ENCODE peak calls at places on chromosomes 13 and 19, in nine cellular contexts. H is testis, Y is breast epithelium, T is endothelial cell of umbilical vein, E is H1, O is ovary, X is tibial nerve, B is IMR-90, K is NB4. Q is an unnamed sample.

GRCh38 chr13:53921473-53921872 is 892.9 kb downstream of the OLFM4 start:
- DNase-seq in H (no peak), O (no peak), E (no peak), Y (no peak), T (no peak), X (no peak), K (no peak), B (no peak), Q (no peak)

GRCh38 chr19:14081797-14082674 is 3.5 kb downstream of the C19orf67 start:
- DNase-seq in H (peak), O (no peak), Y (peak), K (no peak), X (no peak), B (peak), E (no peak), T (no peak), Q (no peak)

GRCh38 chr19:11096210-11096841 is 7.1 kb downstream of the LDLR start:
- DNase-seq in H (peak), T (peak), B (peak), K (peak), Y (no peak), E (no peak), X (no peak), O (no peak), Q (no peak)

GRCh38 chr19:14563590-14563926 is 8.3 kb downstream of the NDUFB7 start:
- DNase-seq in K (no peak), Y (no peak), X (no peak), T (no peak), B (no peak), E (no peak), O (no peak), H (no peak), Q (no peak)

GRCh38 chr19:57825501-57825900 is 4.6 kb upstream of the ZNF587B start:
- DNase-seq in E (no peak), Y (no peak), T (no peak), K (no peak), X (no peak), H (no peak), O (no peak), B (no peak), Q (no peak)

GRCh38 chr19:12782174-12782423 is 6.7 kb upstream of the HOOK2 start:
- DNase-seq in E (no peak), T (peak), Y (no peak), K (no peak), B (no peak), H (no peak), X (no peak), O (no peak), Q (peak)

GRCh38 chr19:18414504-18415176 is 4.6 kb upstream of the SSBP4 start:
- DNase-seq in X (no peak), H (no peak), O (peak), K (peak), Y (no peak), E (no peak), B (no peak), T (no peak), Q (peak)

GRCh38 chr13:25874907-25875306 is 176.9 kb downstream of the SHISA2 start:
- DNase-seq in T (no peak), X (no peak), O (no peak), E (no peak), Y (no peak), H (no peak), B (no peak), K (peak), Q (no peak)

GRCh38 chr13:76886292-76887061 is at the start of gene KCTD12:
- DNase-seq in X (peak), K (peak), T (peak), B (peak), Y (peak), H (peak), E (peak), O (peak), Q (peak)

GRCh38 chr13:99919132-99919531 is 52.4 kb downstream of the ZIC5 start:
- DNase-seq in B (no peak), T (no peak), X (no peak), K (no peak), Y (no peak), O (no peak), E (no peak), H (no peak), Q (no peak)

GRCh38 chr19:1153891-1154730 is 20.0 kb downstream of the SBNO2 start:
- DNase-seq in H (no peak), E (no peak), O (no peak), B (no peak), X (no peak), T (no peak), Y (no peak), K (no peak), Q (no peak)

GRCh38 chr19:46537136-46538097 is 41.8 kb upstream of the PNMA8B start:
- DNase-seq in K (peak), H (peak), E (no peak), T (peak), Y (no peak), X (peak), O (no peak), B (peak), Q (no peak)

GRCh38 chr19:39411832-39412099 is 703 bp upstream of the PLEKHG2 start:
- DNase-seq in E (no peak), Y (peak), O (peak), B (peak), H (peak), T (peak), X (peak), K (peak), Q (peak)

GRCh38 chr19:49587227-49587626 is 3.8 kb upstream of the PRR12 start:
- DNase-seq in T (no peak), B (no peak), X (no peak), K (no peak), E (no peak), Y (no peak), O (no peak), H (no peak), Q (no peak)

GRCh38 chr13:74651121-74651520 is 516.9 kb upstream of the KLF12 start:
- DNase-seq in Y (no peak), E (no peak), K (no peak), X (no peak), H (no peak), O (no peak), B (no peak), T (no peak), Q (no peak)

GRCh38 chr19:39342647-39343305 is 555 bp downstream of the SAMD4B start:
- DNase-seq in B (no peak), H (no peak), K (no peak), E (no peak), Y (peak), T (no peak), O (peak), X (no peak), Q (no peak)

GRCh38 chr13:60759499-60759898 is 362.5 kb downstream of the TDRD3 start:
- DNase-seq in H (no peak), Y (no peak), B (no peak), O (no peak), E (no peak), K (no peak), X (no peak), T (peak), Q (no peak)

GRCh38 chr13:98184796-98185195 is 7.7 kb upstream of the RNF113B start:
- DNase-seq in T (no peak), X (no peak), B (peak), K (no peak), E (no peak), Y (no peak), O (no peak), H (no peak), Q (no peak)

GRCh38 chr19:28701491-28701890 is 511.5 kb downstream of the UQCRFS1 start:
- DNase-seq in T (no peak), E (no peak), K (no peak), O (no peak), B (no peak), X (no peak), Y (no peak), H (no peak), Q (no peak)

GRCh38 chr13:45393941-45394570 is 24.1 kb downstream of the SLC25A30 start:
- DNase-seq in E (no peak), H (peak), T (peak), B (peak), Y (peak), O (no peak), K (peak), X (no peak), Q (no peak)

GRCh38 chr19:2249880-2250764 is 999 bp downstream of the AMH start:
- DNase-seq in H (no peak), Y (no peak), B (no peak), E (no peak), X (no peak), K (no peak), T (no peak), O (no peak), Q (no peak)

GRCh38 chr13:112771877-112772538 is 82.2 kb downstream of the ATP11A start:
- DNase-seq in X (no peak), H (peak), T (no peak), O (no peak), E (no peak), Y (no peak), K (no peak), B (no peak), Q (no peak)

GRCh38 chr19:56613639-56614038 is 18.5 kb downstream of the ZNF71 start:
- DNase-seq in X (no peak), O (no peak), B (no peak), E (no peak), T (no peak), Y (no peak), K (no peak), H (no peak), Q (no peak)

GRCh38 chr19:15282311-15282705 is 50.0 kb downstream of the BRD4 start:
- DNase-seq in X (no peak), H (no peak), T (no peak), Y (no peak), E (no peak), K (no peak), O (no peak), B (no peak), Q (no peak)

GRCh38 chr19:288911-289310 is 2.3 kb downstream of the PLPP2 start:
- DNase-seq in Y (no peak), T (no peak), H (peak), K (no peak), O (no peak), E (no peak), X (no peak), B (no peak), Q (no peak)

GRCh38 chr13:113875429-113875815 is 11.5 kb upstream of the GAS6 start:
- DNase-seq in T (no peak), K (no peak), Y (no peak), O (no peak), E (no peak), H (no peak), B (no peak), X (no peak), Q (no peak)

GRCh38 chr13:21342699-21343442 is 116.2 kb downstream of the ZDHHC20 start:
- DNase-seq in T (no peak), H (no peak), B (no peak), E (no peak), Y (no peak), X (no peak), O (no peak), K (no peak), Q (peak)

GRCh38 chr13:40200273-40200978 is 466.0 kb downstream of the FOXO1 start:
- DNase-seq in Y (no peak), B (no peak), E (no peak), O (no peak), H (no peak), K (no peak), X (no peak), T (no peak), Q (no peak)

GRCh38 chr19:45975296-45975695 is 1.6 kb upstream of the NOVA2 start:
- DNase-seq in O (no peak), E (no peak), H (no peak), T (no peak), X (no peak), Y (no peak), K (no peak), B (no peak), Q (no peak)

GRCh38 chr19:48842744-48843162 is 6.5 kb upstream of the HSD17B14 start:
- DNase-seq in T (peak), B (peak), O (peak), H (peak), E (no peak), K (peak), X (no peak), Y (no peak), Q (no peak)

GRCh38 chr13:98111168-98112098 is 31.5 kb upstream of the FARP1 start:
- DNase-seq in E (no peak), Y (no peak), O (no peak), X (no peak), B (no peak), K (no peak), H (no peak), T (no peak), Q (peak)

GRCh38 chr13:44197791-44198770 is 175.5 kb upstream of the SERP2 start:
- DNase-seq in T (no peak), H (no peak), Y (no peak), E (no peak), O (no peak), K (no peak), B (peak), X (no peak), Q (no peak)

GRCh38 chr19:45503909-45504308 is 3.4 kb upstream of the VASP start:
- DNase-seq in K (peak), E (no peak), O (no peak), T (no peak), B (no peak), Y (no peak), X (no peak), H (no peak), Q (no peak)

GRCh38 chr13:22926176-22927007 is 254.4 kb upstream of the SGCG start:
- DNase-seq in Y (peak), E (peak), T (no peak), B (no peak), X (peak), K (no peak), O (peak), H (peak), Q (peak)

GRCh38 chr19:7705387-7706187 is 3.7 kb upstream of the FCER2 start:
- DNase-seq in B (no peak), O (no peak), H (peak), E (no peak), Y (peak), T (no peak), X (peak), K (peak), Q (peak)

GRCh38 chr13:106589716-106590115 is 21.8 kb upstream of the ARGLU1 start:
- DNase-seq in Y (no peak), K (no peak), X (no peak), E (no peak), T (peak), H (no peak), B (peak), O (no peak), Q (no peak)
- TF ChIP-seq POLR2A in Y (no peak), K (no peak), X (no peak), E (no peak), T (no peak), H (no peak), B (no peak), O (no peak), Q (no peak)

GRCh38 chr13:31912641-31913401 is 118.8 kb upstream of the FRY start:
- DNase-seq in E (no peak), X (no peak), O (no peak), H (no peak), Y (no peak), T (no peak), K (no peak), B (no peak), Q (no peak)

GRCh38 chr13:31913459-31913858 is 118.1 kb upstream of the FRY start:
- DNase-seq in E (no peak), H (no peak), K (peak), O (no peak), B (no peak), Y (no peak), T (no peak), X (no peak), Q (no peak)

GRCh38 chr13:31908696-31909386 is 122.7 kb upstream of the FRY start:
- DNase-seq in T (no peak), B (no peak), H (no peak), O (no peak), K (peak), E (no peak), X (no peak), Y (no peak), Q (peak)

GRCh38 chr13:31909889-31910551 is 121.6 kb upstream of the FRY start:
- DNase-seq in B (peak), Y (no peak), O (peak), X (no peak), H (peak), K (peak), E (no peak), T (peak), Q (no peak)

DNA sequence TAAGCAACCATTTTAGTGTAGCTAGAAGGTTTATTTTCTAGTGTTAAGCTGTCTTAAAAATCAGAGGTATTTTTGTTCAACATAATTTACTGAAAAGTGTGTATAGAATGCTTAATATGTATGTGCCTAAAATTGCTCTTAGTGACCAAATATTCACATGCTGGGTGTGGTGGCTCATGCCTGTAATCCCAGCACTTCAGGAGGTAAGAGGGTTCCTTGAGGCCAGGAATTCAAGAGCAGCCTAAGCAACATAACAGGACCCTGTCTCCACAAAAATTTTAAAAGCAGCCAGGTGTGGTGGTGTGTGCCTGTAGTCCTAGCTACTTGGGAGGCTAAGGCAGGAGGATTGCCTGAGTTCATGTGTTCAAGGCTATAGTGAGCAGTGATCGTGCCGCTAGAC is 120.9 kb upstream of the FRY start:
- DNase-seq in O (no peak), Y (no peak), X (no peak), K (no peak), H (no peak), B (no peak), T (no peak), E (no peak), Q (no peak)
- H3K4me3 ChIP-seq in O (no peak), Y (no peak), X (no peak), K (no peak), H (no peak), B (no peak), T (no peak), E (no peak), Q (no peak)

GRCh38 chr13:90089051-90089450 is 1258.4 kb upstream of the MIR17HG start:
- DNase-seq in O (no peak), B (no peak), Y (no peak), X (no peak), E (no peak), K (no peak), H (no peak), T (no peak), Q (no peak)

GRCh38 chr13:90091611-90092010 is 1255.9 kb upstream of the MIR17HG start:
- DNase-seq in T (no peak), Y (no peak), K (peak), E (no peak), H (no peak), X (no peak), O (no peak), B (no peak), Q (no peak)
- TF ChIP-seq POLR2A in T (no peak), Y (no peak), K (no peak), E (no peak), H (no peak), X (no peak), O (no peak), B (no peak), Q (no peak)

GRCh38 chr19:17293605-17294004 is 9.6 kb downstream of the ABHD8 start:
- DNase-seq in T (no peak), H (no peak), E (no peak), Y (no peak), K (no peak), O (no peak), B (no peak), X (no peak), Q (no peak)
- H3K4me3 ChIP-seq in T (no peak), H (no peak), E (peak), Y (no peak), K (no peak), O (no peak), B (no peak), X (no peak), Q (no peak)

DNA sequence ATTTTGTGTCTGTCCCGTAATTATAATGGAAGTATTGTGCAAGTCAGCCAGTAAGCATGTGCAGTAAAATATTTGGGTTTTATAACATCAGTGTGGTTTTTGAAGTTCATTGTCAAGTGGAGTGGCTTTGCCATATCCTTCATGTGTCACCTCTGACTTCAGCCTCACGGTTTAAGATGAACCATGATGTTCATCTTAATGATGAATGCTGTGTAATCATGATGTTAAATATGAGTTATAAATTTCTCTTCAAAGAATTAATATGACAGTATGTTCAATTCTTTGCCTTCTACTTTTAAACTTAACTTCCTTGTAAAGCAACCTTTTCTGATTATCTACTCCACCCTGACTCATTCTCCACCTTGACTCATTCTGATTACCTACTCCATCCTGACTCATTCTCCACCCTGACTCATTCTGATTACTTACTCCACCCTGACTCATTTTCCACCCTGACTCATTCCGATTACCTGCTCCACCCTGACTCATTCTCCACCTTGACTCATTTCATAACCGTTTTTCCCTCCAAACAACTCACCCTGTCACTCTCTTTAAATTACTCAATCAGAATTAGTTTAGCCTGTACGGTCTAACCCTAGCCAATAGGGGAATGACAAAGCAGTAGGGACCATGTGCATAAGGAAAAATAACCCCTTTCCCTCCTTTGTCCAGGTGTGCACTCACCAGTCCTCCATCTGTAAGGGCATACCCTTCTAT is 50.3 kb upstream of the ANKRD10 start:
- DNase-seq in Y (no peak), T (peak), K (peak), H (no peak), O (no peak), X (no peak), E (no peak), B (peak), Q (no peak)
- TF ChIP-seq POLR2A in Y (no peak), T (no peak), K (no peak), H (no peak), O (no peak), X (no peak), E (no peak), B (no peak), Q (no peak)